ENCODE peak calls at places on chromosomes 6 and 20, in four cellular contexts. Y is GM10248, L is HTR-8/SVneo, O is T follicular helper cell. Q is an unnamed sample.

GRCh38 chr6:23990158-23990557 is 135.9 kb upstream of the NRSN1 start:
- DNase-seq in O (no peak), L (no peak), Y (no peak), Q (no peak)

GRCh38 chr6:121616411-121616810 is 181.0 kb downstream of the GJA1 start:
- DNase-seq in Y (no peak), O (no peak), L (no peak), Q (no peak)

GRCh38 chr6:70894001-70894400 is 62.9 kb downstream of the B3GAT2 start:
- DNase-seq in L (no peak), Y (no peak), O (no peak), Q (no peak)

GRCh38 chr20:64150756-64151633 is 13.3 kb upstream of the MYT1 start:
- DNase-seq in Y (no peak), L (no peak), O (no peak), Q (no peak)

GRCh38 chr6:43949451-43950110 is 177.7 kb downstream of the MRPL14 start:
- DNase-seq in O (no peak), L (no peak), Y (no peak), Q (no peak)

GRCh38 chr6:131013495-131013894 is 49.5 kb downstream of the EPB41L2 start:
- DNase-seq in O (no peak), Y (no peak), L (peak), Q (no peak)

GRCh38 chr6:56955171-56956155 is 556 bp downstream of the BEND6 start:
- DNase-seq in Y (peak), O (peak), L (peak), Q (no peak)

GRCh38 chr6:33705268-33705885 is 6.1 kb downstream of the UQCC2 start:
- DNase-seq in Y (no peak), L (no peak), O (no peak), Q (no peak)

GRCh38 chr6:2792330-2792729 is 27.1 kb downstream of the WRNIP1 start:
- DNase-seq in L (no peak), Y (no peak), O (no peak), Q (no peak)

GRCh38 chr6:46906776-46907175 is 15.0 kb downstream of the ADGRF5 start:
- DNase-seq in O (no peak), L (no peak), Y (no peak), Q (no peak)

GRCh38 chr6:15879372-15880261 is 216.8 kb upstream of the DTNBP1 start:
- DNase-seq in O (no peak), Y (peak), L (peak), Q (peak)

GRCh38 chr6:127206531-127207065 is 60.1 kb upstream of the RNF146 start:
- DNase-seq in Y (no peak), O (no peak), L (peak), Q (no peak)

GRCh38 chr6:128554302-128554701 is 33.9 kb upstream of the PTPRK start:
- DNase-seq in Y (no peak), L (no peak), O (no peak), Q (no peak)

GRCh38 chr20:62618622-62619529 is 23.4 kb upstream of the SLCO4A1 start:
- DNase-seq in O (no peak), Y (peak), L (no peak), Q (no peak)

GRCh38 chr20:24004470-24004869 is 15.9 kb upstream of the GGTLC1 start:
- DNase-seq in Y (no peak), O (no peak), L (no peak), Q (no peak)

GRCh38 chr6:158819213-158819976 is at the start of gene EZR:
- DNase-seq in Y (peak), O (peak), L (peak), Q (peak)

GRCh38 chr6:158903801-158904200 is 84.6 kb upstream of the EZR start:
- DNase-seq in O (no peak), Y (no peak), L (no peak), Q (no peak)

GRCh38 chr6:46815130-46815529 is 21.9 kb downstream of the MEP1A start:
- DNase-seq in O (no peak), L (no peak), Y (no peak), Q (no peak)

GRCh38 chr20:19975436-19975799 is 41.7 kb upstream of the NAA20 start:
- DNase-seq in O (no peak), L (no peak), Y (no peak), Q (no peak)

GRCh38 chr6:1103945-1104623 is 207.8 kb upstream of the FOXQ1 start:
- DNase-seq in O (no peak), Y (no peak), L (no peak), Q (no peak)

GRCh38 chr6:106084106-106084963 is 1.8 kb upstream of the PRDM1 start:
- DNase-seq in Y (peak), L (peak), O (no peak), Q (no peak)

GRCh38 chr20:35571566-35571965 is 29.7 kb downstream of the ERGIC3 start:
- DNase-seq in O (no peak), Y (no peak), L (no peak), Q (no peak)

GRCh38 chr20:23179766-23180403 is 93.8 kb upstream of the CD93 start:
- DNase-seq in O (no peak), Y (no peak), L (no peak), Q (no peak)

GRCh38 chr20:21235713-21236445 is 67.3 kb upstream of the XRN2 start:
- DNase-seq in O (peak), L (peak), Y (peak), Q (peak)

GRCh38 chr6:36358235-36358915 is 21.7 kb upstream of the BNIP5 start:
- DNase-seq in Y (peak), O (no peak), L (no peak), Q (no peak)

GRCh38 chr6:141675957-141676356 is 456.8 kb upstream of the GJE1 start:
- DNase-seq in Y (no peak), O (no peak), L (no peak), Q (no peak)

GRCh38 chr6:87722831-87723726 is 21.0 kb upstream of the AKIRIN2 start:
- DNase-seq in L (peak), Y (no peak), O (no peak), Q (no peak)

GRCh38 chr6:31736026-31736767 is at the start of gene CLIC1:
- DNase-seq in L (peak), Y (peak), O (peak), Q (peak)

GRCh38 chr20:60053125-60053812 is 95.0 kb downstream of the CDH26 start:
- DNase-seq in O (no peak), Y (no peak), L (no peak), Q (no peak)

GRCh38 chr20:46682063-46682821 is 7.0 kb downstream of the TP53RK start:
- DNase-seq in L (no peak), Y (no peak), O (no peak), Q (no peak)

GRCh38 chr6:22754111-22754510 is 184.7 kb downstream of the HDGFL1 start:
- DNase-seq in Y (no peak), L (no peak), O (no peak), Q (no peak)

GRCh38 chr6:33276864-33277662 is at the start of gene B3GALT4:
- DNase-seq in L (peak), Y (peak), O (peak), Q (peak)

GRCh38 chr6:17621003-17621402 is 20.9 kb downstream of the FAM8A1 start:
- DNase-seq in Y (no peak), O (no peak), L (no peak), Q (no peak)

GRCh38 chr20:59082981-59083380 is 40.4 kb upstream of the PRELID3B start:
- DNase-seq in O (no peak), Y (no peak), L (peak), Q (no peak)

GRCh38 chr6:170545405-170545804 is 7.7 kb downstream of the PSMB1 start:
- DNase-seq in Y (no peak), O (no peak), L (no peak), Q (no peak)

GRCh38 chr20:25066386-25066785 is 8.4 kb upstream of the ACSS1 start:
- DNase-seq in L (no peak), Y (no peak), O (no peak), Q (no peak)

GRCh38 chr6:145327497-145328055 is 407.7 kb downstream of the EPM2A start:
- DNase-seq in L (no peak), Y (no peak), O (no peak), Q (no peak)

Q was measured in stimulated activated CD8-positive, alpha-beta memory T cell treated with anti-CD3 and anti-CD28 coated beads, Interleukin-7, amount 100 ng/mL, for 1 hour.